ENCODE peak calls at places on chromosomes 6 and 20, in four cellular contexts. One of them, this sample, is unnamed.

GRCh38 chr20:32777177-32777956 is 15.2 kb downstream of the DNMT3B start:
- DNase-seq in GM12878: no peak
- DNase-seq in WTC11: no peak
- DNase-seq in K562: no peak
- DNase-seq in this sample: peak

GRCh38 chr6:13537527-13537897 is 36.9 kb upstream of the SIRT5 start:
- DNase-seq in GM12878: no peak
- DNase-seq in K562: no peak
- DNase-seq in WTC11: no peak
- DNase-seq in this sample: no peak

GRCh38 chr20:539848-540247 is 3.7 kb downstream of the CSNK2A1 start:
- DNase-seq in GM12878: no peak
- DNase-seq in WTC11: no peak
- DNase-seq in K562: peak
- DNase-seq in this sample: peak

GRCh38 chr20:1323256-1323655 is 5.7 kb downstream of the SDCBP2 start:
- DNase-seq in WTC11: no peak
- DNase-seq in GM12878: no peak
- DNase-seq in K562: no peak
- DNase-seq in this sample: no peak

GRCh38 chr20:44896583-44896982 is 11.1 kb downstream of the YWHAB start:
- DNase-seq in K562: no peak
- DNase-seq in GM12878: no peak
- DNase-seq in WTC11: no peak
- DNase-seq in this sample: peak

GRCh38 chr20:59571151-59571550 is 33.2 kb upstream of the PHACTR3 start:
- DNase-seq in K562: no peak
- DNase-seq in WTC11: no peak
- DNase-seq in GM12878: no peak
- DNase-seq in this sample: no peak

GRCh38 chr6:144215402-144215931 is 65.2 kb downstream of the STX11 start:
- DNase-seq in GM12878: peak
- DNase-seq in K562: peak
- DNase-seq in WTC11: no peak
- DNase-seq in this sample: peak

GRCh38 chr20:49914310-49915117 is 815 bp downstream of the SPATA2 start:
- DNase-seq in K562: peak
- DNase-seq in GM12878: no peak
- DNase-seq in WTC11: no peak
- DNase-seq in this sample: no peak

GRCh38 chr6:96520039-96520850 is 1.4 kb upstream of the UFL1 start:
- DNase-seq in K562: peak
- DNase-seq in GM12878: no peak
- DNase-seq in WTC11: peak
- DNase-seq in this sample: no peak

GRCh38 chr6:52544325-52545022 is 32.4 kb downstream of the TRAM2 start:
- DNase-seq in WTC11: no peak
- DNase-seq in GM12878: no peak
- DNase-seq in K562: no peak
- DNase-seq in this sample: peak

GRCh38 chr20:35120012-35120701 is 27.0 kb downstream of the EDEM2 start:
- DNase-seq in GM12878: no peak
- DNase-seq in WTC11: no peak
- DNase-seq in K562: peak
- DNase-seq in this sample: no peak

GRCh38 chr6:11224252-11224965 is 8.1 kb downstream of the NEDD9 start:
- DNase-seq in WTC11: no peak
- DNase-seq in K562: peak
- DNase-seq in GM12878: peak
- DNase-seq in this sample: no peak

GRCh38 chr6:144578385-144579350 is 293.5 kb downstream of the UTRN start:
- DNase-seq in GM12878: no peak
- DNase-seq in K562: no peak
- DNase-seq in WTC11: no peak
- DNase-seq in this sample: peak

GRCh38 chr6:128803911-128804310 is 79.0 kb upstream of the LAMA2 start:
- DNase-seq in K562: no peak
- DNase-seq in WTC11: no peak
- DNase-seq in GM12878: no peak
- DNase-seq in this sample: no peak

GRCh38 chr6:6002005-6002808 is 4.5 kb downstream of the NRN1 start:
- DNase-seq in K562: no peak
- DNase-seq in WTC11: peak
- DNase-seq in GM12878: no peak
- DNase-seq in this sample: no peak

GRCh38 chr6:42029881-42030280 is 20.4 kb upstream of the TAF8 start:
- DNase-seq in K562: no peak
- DNase-seq in GM12878: no peak
- DNase-seq in WTC11: no peak
- DNase-seq in this sample: no peak

GRCh38 chr6:134174790-134175531 is 122.5 kb upstream of the SLC2A12 start:
- DNase-seq in K562: peak
- DNase-seq in WTC11: peak
- DNase-seq in GM12878: peak
- DNase-seq in this sample: peak

GRCh38 chr6:39078695-39079094 is 30.1 kb downstream of the GLP1R start:
- DNase-seq in WTC11: no peak
- DNase-seq in K562: no peak
- DNase-seq in GM12878: no peak
- DNase-seq in this sample: no peak

GRCh38 chr20:53258741-53259140 is 286.6 kb downstream of the TSHZ2 start:
- DNase-seq in K562: no peak
- DNase-seq in GM12878: no peak
- DNase-seq in WTC11: no peak
- DNase-seq in this sample: no peak

GRCh38 chr6:36544228-36544627 is 3.1 kb downstream of the STK38 start:
- DNase-seq in WTC11: no peak
- DNase-seq in GM12878: no peak
- DNase-seq in K562: no peak
- DNase-seq in this sample: no peak

GRCh38 chr20:64229537-64230061 is 25.9 kb upstream of the PCMTD2 start:
- DNase-seq in WTC11: no peak
- DNase-seq in K562: no peak
- DNase-seq in GM12878: no peak
- DNase-seq in this sample: no peak

GRCh38 chr20:49955167-49955566 is 19.0 kb downstream of the RNF114 start:
- DNase-seq in WTC11: no peak
- DNase-seq in GM12878: no peak
- DNase-seq in K562: no peak
- DNase-seq in this sample: no peak

GRCh38 chr6:169723991-169724553 is at the start of gene PHF10:
- DNase-seq in WTC11: peak
- DNase-seq in GM12878: no peak
- DNase-seq in K562: peak
- DNase-seq in this sample: no peak

GRCh38 chr6:89941847-89942497 is 47.7 kb downstream of the GJA10 start:
- DNase-seq in WTC11: no peak
- DNase-seq in K562: no peak
- DNase-seq in GM12878: no peak
- DNase-seq in this sample: no peak

GRCh38 chr6:91485047-91485446 is 898.2 kb upstream of the MAP3K7 start:
- DNase-seq in WTC11: no peak
- DNase-seq in K562: no peak
- DNase-seq in GM12878: no peak
- DNase-seq in this sample: no peak

GRCh38 chr6:91487729-91488392 is 901.0 kb upstream of the MAP3K7 start:
- DNase-seq in GM12878: no peak
- DNase-seq in WTC11: no peak
- DNase-seq in K562: no peak
- DNase-seq in this sample: no peak

GRCh38 chr6:91486200-91486599 is 899.3 kb upstream of the MAP3K7 start:
- DNase-seq in GM12878: no peak
- DNase-seq in K562: no peak
- DNase-seq in WTC11: no peak
- DNase-seq in this sample: no peak

DNA sequence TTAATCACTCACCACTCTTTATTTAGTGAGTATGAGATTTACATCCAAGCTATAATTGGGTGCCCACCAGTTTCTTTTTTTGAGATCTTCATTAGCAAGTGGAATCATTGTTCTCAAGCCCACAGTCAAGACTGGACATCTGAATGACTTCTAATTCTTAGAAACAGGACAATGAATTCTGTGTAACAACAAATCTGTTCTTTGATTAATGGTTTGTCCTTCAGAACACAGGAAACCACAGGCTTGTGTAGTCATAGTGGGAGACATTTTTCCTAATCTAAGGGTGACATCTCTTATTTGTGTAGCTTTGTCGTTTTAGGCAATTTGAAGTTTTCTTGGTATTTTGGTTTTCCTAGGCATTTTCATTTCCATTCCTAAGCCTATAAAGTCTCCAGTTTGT is 903.8 kb upstream of the MAP3K7 start:
- DNase-seq in K562: no peak
- DNase-seq in WTC11: no peak
- DNase-seq in GM12878: no peak
- DNase-seq in this sample: no peak
- TF ChIP-seq ETV6 in K562: no peak
- TF ChIP-seq ETV6 in WTC11: no peak
- TF ChIP-seq ETV6 in GM12878: peak
- TF ChIP-seq ETV6 in this sample: no peak

DNA sequence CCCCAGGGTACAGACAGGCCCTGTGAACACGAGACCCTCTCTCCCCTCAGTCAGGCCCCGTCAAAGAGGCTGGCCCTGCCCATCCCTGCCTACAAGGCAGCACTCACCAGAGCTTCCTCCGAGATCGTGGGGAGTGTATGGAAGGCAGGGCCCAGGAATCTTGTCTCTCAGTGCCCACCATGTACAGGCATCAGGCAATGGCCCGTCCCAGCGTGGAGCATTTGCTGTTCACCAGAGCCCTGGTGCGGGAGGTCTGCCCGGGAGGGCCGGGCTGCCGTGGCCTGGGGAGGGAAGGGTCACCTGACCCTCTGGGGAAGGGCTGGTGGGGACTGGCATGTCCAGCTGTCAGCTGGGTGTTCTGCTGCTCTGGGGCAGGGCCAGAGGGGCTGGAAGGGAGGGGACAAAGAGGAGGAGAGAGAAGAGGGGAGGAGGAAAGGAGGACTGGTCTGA is at the start of gene IP6K3:
- DNase-seq in K562: no peak
- DNase-seq in WTC11: no peak
- DNase-seq in GM12878: no peak
- DNase-seq in this sample: no peak
- TF ChIP-seq ETV6 in K562: no peak
- TF ChIP-seq ETV6 in WTC11: no peak
- TF ChIP-seq ETV6 in GM12878: no peak
- TF ChIP-seq ETV6 in this sample: no peak

DNA sequence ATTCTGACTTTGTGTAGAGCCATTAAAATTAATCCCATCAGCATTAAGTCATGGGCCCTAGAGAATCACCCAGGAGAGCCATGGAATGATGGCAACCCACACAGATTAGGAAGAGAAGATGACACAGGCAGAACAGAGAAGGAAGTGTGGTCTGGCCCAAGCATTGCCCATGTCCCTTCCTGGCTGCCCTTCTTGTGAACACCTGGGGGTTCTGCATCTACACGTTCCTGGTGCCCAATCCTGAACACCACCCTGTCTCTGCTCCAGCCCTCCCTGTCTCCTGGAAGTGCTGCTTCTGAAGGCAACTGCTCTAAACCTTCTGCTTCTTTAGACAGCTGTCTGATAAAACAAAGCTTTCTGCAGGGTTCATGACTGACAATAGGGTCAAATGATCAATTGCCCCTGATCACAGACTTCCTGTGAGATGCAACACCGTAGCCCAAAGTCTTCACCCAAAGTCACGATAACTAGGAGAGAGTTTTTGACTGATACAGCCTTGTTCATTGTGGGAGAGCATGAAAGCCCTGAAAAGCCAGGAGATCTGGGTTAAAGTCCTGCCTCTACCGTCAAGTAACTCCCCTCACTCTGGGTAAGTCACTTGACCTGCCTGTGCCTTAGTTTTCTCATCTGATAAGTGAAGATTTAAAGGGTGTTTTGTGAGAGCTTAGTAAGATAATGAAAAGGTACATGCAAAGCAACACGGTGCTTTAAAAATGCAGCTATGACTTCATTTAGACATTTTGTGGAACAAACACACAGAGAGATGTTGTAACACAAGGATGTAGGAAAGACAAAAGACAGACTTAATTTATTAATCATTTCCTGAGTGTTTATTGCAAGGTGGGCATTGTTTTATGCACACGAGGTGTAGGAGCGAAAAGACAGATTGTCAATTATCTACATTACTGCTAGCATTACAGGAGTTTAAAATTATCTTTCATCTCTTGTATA is 291.2 kb upstream of the STXBP5 start:
- DNase-seq in GM12878: no peak
- DNase-seq in WTC11: no peak
- DNase-seq in K562: peak
- DNase-seq in this sample: no peak
- TF ChIP-seq ETV6 in GM12878: no peak
- TF ChIP-seq ETV6 in WTC11: no peak
- TF ChIP-seq ETV6 in K562: no peak
- TF ChIP-seq ETV6 in this sample: no peak

DNA sequence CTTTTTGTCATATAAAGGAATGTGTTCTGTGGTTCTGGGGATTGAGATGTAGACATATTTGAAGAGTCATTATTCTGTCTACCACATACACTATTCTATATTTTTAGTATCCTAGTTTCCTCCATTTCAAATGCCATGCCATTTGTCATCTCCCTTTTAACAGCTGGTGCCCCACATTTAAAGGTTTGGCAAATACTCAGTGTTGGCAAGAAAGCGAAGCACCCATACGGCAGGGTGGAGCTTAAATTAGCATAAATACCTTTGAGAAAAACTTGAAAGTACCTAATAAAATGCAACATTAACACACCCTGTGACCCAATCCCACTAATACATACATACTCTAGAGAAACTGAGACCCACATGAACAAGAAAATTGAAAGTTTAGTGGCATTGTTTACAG is 31.7 kb downstream of the PAK5 start:
- DNase-seq in GM12878: no peak
- DNase-seq in WTC11: no peak
- DNase-seq in K562: no peak
- DNase-seq in this sample: no peak
- TF ChIP-seq ETV6 in GM12878: no peak
- TF ChIP-seq ETV6 in WTC11: no peak
- TF ChIP-seq ETV6 in K562: no peak
- TF ChIP-seq ETV6 in this sample: no peak

This sample was measured in HepG2.